ENCODE peak calls at places on chromosomes 6 and 20, in five cellular contexts. One of them, this sample, is unnamed.

GRCh38 chr6:27081931-27082330 is 165.6 kb upstream of the PRSS16 start:
- DNase-seq in ovary: no peak
- DNase-seq in MM.1S: no peak
- DNase-seq in pancreas: no peak
- DNase-seq in dorsolateral prefrontal cortex: no peak
- DNase-seq in this sample: no peak

GRCh38 chr20:23446505-23446904 is 6.2 kb downstream of the CST11 start:
- DNase-seq in ovary: peak; percentile 48
- DNase-seq in MM.1S: peak; percentile 29
- DNase-seq in pancreas: peak; percentile 80
- DNase-seq in dorsolateral prefrontal cortex: peak; percentile 70
- DNase-seq in this sample: no peak

GRCh38 chr6:63486196-63486595 is 86.1 kb upstream of the LOC128125822 start:
- DNase-seq in ovary: no peak
- DNase-seq in MM.1S: no peak
- DNase-seq in pancreas: no peak
- DNase-seq in dorsolateral prefrontal cortex: no peak
- DNase-seq in this sample: no peak

GRCh38 chr20:63118303-63118670 is 97.6 kb downstream of the YTHDF1 start:
- DNase-seq in ovary: no peak
- DNase-seq in MM.1S: no peak
- DNase-seq in pancreas: no peak
- DNase-seq in dorsolateral prefrontal cortex: no peak
- DNase-seq in this sample: no peak

GRCh38 chr20:57847104-57847503 is 137.3 kb upstream of the PMEPA1 start:
- DNase-seq in ovary: no peak
- DNase-seq in MM.1S: no peak
- DNase-seq in pancreas: no peak
- DNase-seq in dorsolateral prefrontal cortex: no peak
- DNase-seq in this sample: no peak

GRCh38 chr20:63700199-63701050 is 4.0 kb downstream of the TNFRSF6B start:
- DNase-seq in ovary: peak; percentile 22
- DNase-seq in MM.1S: no peak
- DNase-seq in pancreas: no peak
- DNase-seq in dorsolateral prefrontal cortex: no peak
- DNase-seq in this sample: peak; percentile 37

GRCh38 chr20:37565134-37565811 is 37.6 kb upstream of the BLCAP start:
- DNase-seq in ovary: no peak
- DNase-seq in MM.1S: no peak
- DNase-seq in pancreas: no peak
- DNase-seq in dorsolateral prefrontal cortex: no peak
- DNase-seq in this sample: no peak

GRCh38 chr6:105459049-105459448 is 56.2 kb upstream of the PREP start:
- DNase-seq in ovary: no peak
- DNase-seq in MM.1S: no peak
- DNase-seq in pancreas: no peak
- DNase-seq in dorsolateral prefrontal cortex: no peak
- DNase-seq in this sample: no peak

GRCh38 chr6:17905611-17906592 is 81.5 kb downstream of the KIF13A start:
- DNase-seq in ovary: no peak
- DNase-seq in MM.1S: no peak
- DNase-seq in pancreas: no peak
- DNase-seq in dorsolateral prefrontal cortex: no peak
- DNase-seq in this sample: no peak

GRCh38 chr6:2542858-2543218 is 207.9 kb downstream of the MYLK4 start:
- DNase-seq in ovary: no peak
- DNase-seq in MM.1S: peak; percentile 97
- DNase-seq in pancreas: no peak
- DNase-seq in dorsolateral prefrontal cortex: no peak
- DNase-seq in this sample: no peak

GRCh38 chr6:28355743-28356665 is 6.3 kb downstream of the ZKSCAN3 start:
- DNase-seq in ovary: peak; percentile 80
- DNase-seq in MM.1S: peak; percentile 77
- DNase-seq in pancreas: peak; percentile 73
- DNase-seq in dorsolateral prefrontal cortex: peak; percentile 44
- DNase-seq in this sample: peak; percentile 68

GRCh38 chr6:82959385-82959941 is 106.2 kb downstream of the UBE3D start:
- DNase-seq in ovary: no peak
- DNase-seq in MM.1S: no peak
- DNase-seq in pancreas: no peak
- DNase-seq in dorsolateral prefrontal cortex: no peak
- DNase-seq in this sample: no peak

GRCh38 chr6:28944412-28945006 is 20.7 kb upstream of the TRIM27 start:
- DNase-seq in ovary: peak; percentile 53
- DNase-seq in MM.1S: peak; percentile 75
- DNase-seq in pancreas: no peak
- DNase-seq in dorsolateral prefrontal cortex: no peak
- DNase-seq in this sample: peak; percentile 34

GRCh38 chr6:159067334-159067733 is 22.5 kb upstream of the TAGAP start:
- DNase-seq in ovary: no peak
- DNase-seq in MM.1S: no peak
- DNase-seq in pancreas: no peak
- DNase-seq in dorsolateral prefrontal cortex: no peak
- DNase-seq in this sample: no peak

GRCh38 chr20:43323592-43323991 is 133.9 kb upstream of the PTPRT start:
- DNase-seq in ovary: no peak
- DNase-seq in MM.1S: no peak
- DNase-seq in pancreas: no peak
- DNase-seq in dorsolateral prefrontal cortex: no peak
- DNase-seq in this sample: no peak

GRCh38 chr6:146434991-146435390 is 108.6 kb upstream of the RAB32 start:
- DNase-seq in ovary: no peak
- DNase-seq in MM.1S: no peak
- DNase-seq in pancreas: no peak
- DNase-seq in dorsolateral prefrontal cortex: no peak
- DNase-seq in this sample: no peak

GRCh38 chr6:89297695-89298351 is 17.3 kb downstream of the GABRR2 start:
- DNase-seq in ovary: peak; percentile 35
- DNase-seq in MM.1S: peak; percentile 94
- DNase-seq in pancreas: no peak
- DNase-seq in dorsolateral prefrontal cortex: no peak
- DNase-seq in this sample: peak; percentile 77

GRCh38 chr20:47262365-47263013 is 94.0 kb downstream of the ZMYND8 start:
- DNase-seq in ovary: no peak
- DNase-seq in MM.1S: peak; percentile 82
- DNase-seq in pancreas: no peak
- DNase-seq in dorsolateral prefrontal cortex: no peak
- DNase-seq in this sample: no peak

GRCh38 chr6:169457762-169458161 is 204.1 kb upstream of the THBS2 start:
- DNase-seq in ovary: no peak
- DNase-seq in MM.1S: no peak
- DNase-seq in pancreas: no peak
- DNase-seq in dorsolateral prefrontal cortex: no peak
- DNase-seq in this sample: no peak

GRCh38 chr20:50274570-50275430 is 84.2 kb downstream of the CEBPB start:
- DNase-seq in ovary: no peak
- DNase-seq in MM.1S: no peak
- DNase-seq in pancreas: no peak
- DNase-seq in dorsolateral prefrontal cortex: peak; percentile 31
- DNase-seq in this sample: no peak

GRCh38 chr6:89048286-89048923 is 32.1 kb upstream of the PNRC1 start:
- DNase-seq in ovary: no peak
- DNase-seq in MM.1S: no peak
- DNase-seq in pancreas: no peak
- DNase-seq in dorsolateral prefrontal cortex: no peak
- DNase-seq in this sample: no peak

GRCh38 chr6:79894939-79895338 is 52.4 kb downstream of the ELOVL4 start:
- DNase-seq in ovary: no peak
- DNase-seq in MM.1S: no peak
- DNase-seq in pancreas: no peak
- DNase-seq in dorsolateral prefrontal cortex: no peak
- DNase-seq in this sample: no peak

GRCh38 chr20:5928063-5928462 is 22.3 kb downstream of the TRMT6 start:
- DNase-seq in ovary: no peak
- DNase-seq in MM.1S: no peak
- DNase-seq in pancreas: no peak
- DNase-seq in dorsolateral prefrontal cortex: no peak
- DNase-seq in this sample: no peak

GRCh38 chr6:15491986-15492269 is 170.9 kb downstream of the DTNBP1 start:
- DNase-seq in ovary: no peak
- DNase-seq in MM.1S: no peak
- DNase-seq in pancreas: no peak
- DNase-seq in dorsolateral prefrontal cortex: no peak
- DNase-seq in this sample: no peak
- H3K27ac ChIP-seq in ovary: no peak overlapping the region
- H3K27ac ChIP-seq in MM.1S: no peak overlapping the region
- H3K27ac ChIP-seq in pancreas: no peak overlapping the region
- H3K27ac ChIP-seq in dorsolateral prefrontal cortex: no peak overlapping the region
- H3K27ac ChIP-seq in this sample: peak overlapping the region; percentile 2

GRCh38 chr6:35600659-35601125 is 88.0 kb upstream of the TULP1 start:
- DNase-seq in ovary: no peak
- DNase-seq in MM.1S: no peak
- DNase-seq in pancreas: no peak
- DNase-seq in dorsolateral prefrontal cortex: no peak
- DNase-seq in this sample: no peak
- H3K4me3 ChIP-seq in ovary: no peak overlapping the region
- H3K4me3 ChIP-seq in MM.1S: no peak overlapping the region
- H3K4me3 ChIP-seq in pancreas: no peak overlapping the region
- H3K4me3 ChIP-seq in dorsolateral prefrontal cortex: no peak overlapping the region
- H3K4me3 ChIP-seq in this sample: no peak overlapping the region

DNA sequence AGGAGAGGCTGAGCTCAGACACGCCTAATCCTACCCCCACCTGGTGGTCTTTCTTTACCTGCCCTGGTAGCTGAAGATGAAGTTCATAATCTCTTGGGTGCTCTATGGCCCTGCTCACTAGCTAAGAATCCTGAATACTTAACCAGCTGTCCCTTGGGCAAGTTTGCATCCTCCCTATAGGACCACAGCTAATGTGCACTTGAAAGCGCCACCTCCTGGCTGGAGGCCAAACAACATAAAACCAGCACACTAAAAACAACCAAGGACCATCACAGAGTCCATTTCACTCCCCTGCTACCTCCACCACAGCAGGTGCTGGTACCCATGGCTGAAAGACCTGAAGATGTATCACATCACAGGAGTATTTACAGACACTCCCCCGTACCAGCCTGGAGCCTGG is 155.5 kb upstream of the SLC24A3 start:
- DNase-seq in ovary: no peak
- DNase-seq in MM.1S: no peak
- DNase-seq in pancreas: no peak
- DNase-seq in dorsolateral prefrontal cortex: no peak
- DNase-seq in this sample: no peak
- TF ChIP-seq CTCF in ovary: no peak
- TF ChIP-seq CTCF in MM.1S: peak; percentile 25
- TF ChIP-seq CTCF in pancreas: no peak
- TF ChIP-seq CTCF in dorsolateral prefrontal cortex: no peak
- TF ChIP-seq CTCF in this sample: no peak

GRCh38 chr6:85364354-85364753 is 85.5 kb upstream of the NT5E start:
- DNase-seq in ovary: no peak
- DNase-seq in MM.1S: no peak
- DNase-seq in pancreas: no peak
- DNase-seq in dorsolateral prefrontal cortex: no peak
- DNase-seq in this sample: no peak

GRCh38 chr6:85360794-85361642 is 88.9 kb upstream of the NT5E start:
- DNase-seq in ovary: peak; percentile 28
- DNase-seq in MM.1S: no peak
- DNase-seq in pancreas: no peak
- DNase-seq in dorsolateral prefrontal cortex: no peak
- DNase-seq in this sample: peak; percentile 22

GRCh38 chr6:85363870-85364269 is 86.0 kb upstream of the NT5E start:
- DNase-seq in ovary: no peak
- DNase-seq in MM.1S: no peak
- DNase-seq in pancreas: no peak
- DNase-seq in dorsolateral prefrontal cortex: no peak
- DNase-seq in this sample: no peak

GRCh38 chr6:85362652-85363310 is 87.1 kb upstream of the NT5E start:
- DNase-seq in ovary: no peak
- DNase-seq in MM.1S: no peak
- DNase-seq in pancreas: no peak
- DNase-seq in dorsolateral prefrontal cortex: no peak
- DNase-seq in this sample: no peak

GRCh38 chr6:85361643-85362014 is 88.3 kb upstream of the NT5E start:
- DNase-seq in ovary: peak; percentile 22
- DNase-seq in MM.1S: no peak
- DNase-seq in pancreas: no peak
- DNase-seq in dorsolateral prefrontal cortex: no peak
- DNase-seq in this sample: no peak
- H3K27ac ChIP-seq in ovary: no peak overlapping the region
- H3K27ac ChIP-seq in MM.1S: no peak overlapping the region
- H3K27ac ChIP-seq in pancreas: peak overlapping the region; percentile 1
- H3K27ac ChIP-seq in dorsolateral prefrontal cortex: no peak overlapping the region
- H3K27ac ChIP-seq in this sample: peak overlapping the region; percentile 22